ENCODE peak calls at places on chromosomes 4 and X, in six cellular contexts. V is fibroblast of lung, J is endodermal cell, E is OCI-LY7, K is mucosa of descending colon, F is adrenal gland. X is an unnamed sample.

GRCh38 chrX:9122504-9123245 is 88.7 kb upstream of the FAM9B start:
- DNase-seq in E (no peak), K (no peak), J (no peak), F (no peak), V (peak), X (peak)

GRCh38 chrX:72001471-72001870 is 90.8 kb downstream of the NHSL2 start:
- DNase-seq in V (no peak), F (no peak), K (no peak), E (no peak), J (peak), X (no peak)

GRCh38 chr4:68361146-68361589 is 11.3 kb upstream of the YTHDC1 start:
- DNase-seq in F (no peak), K (no peak), E (no peak), V (peak), J (no peak), X (peak)

GRCh38 chr4:87718221-87718620 is 68.1 kb downstream of the DMP1 start:
- DNase-seq in V (no peak), E (no peak), K (no peak), J (no peak), F (no peak), X (no peak)

GRCh38 chr4:149029056-149029651 is 586.9 kb upstream of the NR3C2 start:
- DNase-seq in K (peak), J (no peak), V (no peak), F (no peak), E (peak), X (no peak)

GRCh38 chrX:129755779-129756650 is 17.2 kb downstream of the XPNPEP2 start:
- DNase-seq in V (no peak), F (no peak), J (peak), E (peak), K (no peak), X (no peak)

GRCh38 chr4:108029321-108029720 is 39.6 kb downstream of the HADH start:
- DNase-seq in J (no peak), K (no peak), E (peak), V (no peak), F (no peak), X (peak)

GRCh38 chr4:23219779-23220408 is 527.2 kb downstream of the GBA3 start:
- DNase-seq in K (no peak), J (no peak), V (no peak), E (no peak), F (no peak), X (no peak)

GRCh38 chr4:3791910-3792542 is 25.8 kb downstream of the ADRA2C start:
- DNase-seq in F (peak), J (peak), K (peak), V (no peak), E (peak), X (peak)

GRCh38 chr4:79325864-79326328 is at the start of gene NAA11:
- DNase-seq in K (no peak), E (no peak), F (no peak), V (no peak), J (no peak), X (no peak)

GRCh38 chrX:29852767-29853166 is 362.6 kb upstream of the MAGEB2 start:
- DNase-seq in V (peak), J (no peak), F (no peak), E (no peak), K (no peak), X (peak)

GRCh38 chr4:173211838-173212237 is 43.2 kb downstream of the GALNT7 start:
- DNase-seq in V (peak), J (no peak), F (no peak), K (no peak), E (no peak), X (peak)

DNA sequence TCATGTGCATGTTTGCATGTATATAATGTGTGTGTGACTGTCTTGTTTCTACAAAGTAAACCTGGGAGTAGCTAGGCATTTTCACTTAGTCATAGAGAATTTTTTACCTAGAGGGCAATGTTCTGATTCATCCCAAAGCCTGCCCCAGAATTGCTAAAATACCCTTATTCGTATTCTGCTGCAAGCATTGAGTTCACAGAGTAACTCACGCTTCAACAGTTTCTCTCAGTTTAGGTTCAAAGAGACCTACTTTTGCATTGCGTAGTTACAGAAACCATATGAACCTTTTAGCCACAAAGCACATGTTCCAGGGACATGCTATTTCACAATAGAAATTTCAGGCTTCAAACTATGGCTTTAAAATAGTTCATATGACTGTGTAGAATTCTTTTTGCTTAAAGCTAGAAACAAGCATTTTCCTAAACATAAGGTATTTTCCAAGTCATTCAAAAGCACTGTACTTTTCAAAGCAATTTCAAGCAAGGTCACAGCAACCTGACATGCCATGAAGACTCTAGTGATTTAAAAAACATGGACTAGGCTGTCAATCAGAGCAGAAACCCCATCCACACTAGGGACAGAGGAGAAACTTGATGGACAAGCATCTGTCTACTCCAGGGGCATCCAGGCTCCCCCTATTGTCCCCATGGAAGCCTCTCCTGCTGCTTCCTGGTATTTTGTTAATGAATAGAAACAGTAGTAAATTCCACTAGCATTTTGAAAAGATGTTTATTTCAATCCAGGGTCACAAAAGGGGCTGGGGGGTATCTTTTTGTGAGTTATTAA is 81.5 kb upstream of the MAPK10 start:
- DNase-seq in V (peak), J (no peak), F (no peak), K (no peak), E (no peak), X (peak)
- H3K4me3 ChIP-seq in V (no peak), J (no peak), F (no peak), K (no peak), E (no peak), X (no peak)

DNA sequence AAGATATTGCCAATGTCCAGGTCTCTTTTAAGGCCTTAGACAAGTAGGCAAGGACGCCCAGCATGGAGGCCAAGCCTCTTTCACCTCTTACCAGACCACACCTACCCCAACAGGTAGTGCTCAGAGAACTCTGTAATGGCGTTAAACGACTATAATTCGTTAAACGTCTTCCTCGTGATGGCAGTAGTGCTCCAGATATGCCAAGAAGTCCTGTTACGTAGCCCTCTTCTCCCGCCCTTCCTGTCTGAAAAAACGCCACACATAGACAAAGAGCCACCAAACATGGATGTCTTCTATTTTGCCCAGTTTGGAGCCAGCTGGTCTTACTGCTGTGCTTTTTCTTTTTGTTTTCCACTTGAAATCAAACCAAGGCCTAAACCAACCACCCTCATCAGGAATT is 190.7 kb downstream of the OR13H1 start:
- DNase-seq in K (no peak), E (no peak), F (peak), J (no peak), V (no peak), X (no peak)
- TF ChIP-seq CTCF in K (no peak), E (no peak), F (peak), J (no peak), V (no peak), X (no peak)

GRCh38 chr4:153577053-153577452 is 107.0 kb upstream of the TLR2 start:
- DNase-seq in F (no peak), K (peak), J (no peak), V (no peak), E (no peak), X (no peak)

GRCh38 chr4:153576443-153576774 is 107.7 kb upstream of the TLR2 start:
- DNase-seq in K (no peak), E (no peak), F (no peak), V (no peak), J (no peak), X (no peak)

GRCh38 chr4:153572609-153573008 is 106.4 kb downstream of the TMEM131L start:
- DNase-seq in J (no peak), K (no peak), E (no peak), F (no peak), V (no peak), X (no peak)

GRCh38 chr4:153573221-153573620 is 107.1 kb downstream of the TMEM131L start:
- DNase-seq in E (no peak), F (no peak), V (no peak), J (no peak), K (no peak), X (no peak)

GRCh38 chr4:153573881-153574807 is 108.0 kb downstream of the TMEM131L start:
- DNase-seq in F (peak), J (no peak), V (peak), K (peak), E (peak), X (peak)
- H3K4me3 ChIP-seq in F (no peak), J (no peak), V (no peak), K (no peak), E (peak), X (no peak)

DNA sequence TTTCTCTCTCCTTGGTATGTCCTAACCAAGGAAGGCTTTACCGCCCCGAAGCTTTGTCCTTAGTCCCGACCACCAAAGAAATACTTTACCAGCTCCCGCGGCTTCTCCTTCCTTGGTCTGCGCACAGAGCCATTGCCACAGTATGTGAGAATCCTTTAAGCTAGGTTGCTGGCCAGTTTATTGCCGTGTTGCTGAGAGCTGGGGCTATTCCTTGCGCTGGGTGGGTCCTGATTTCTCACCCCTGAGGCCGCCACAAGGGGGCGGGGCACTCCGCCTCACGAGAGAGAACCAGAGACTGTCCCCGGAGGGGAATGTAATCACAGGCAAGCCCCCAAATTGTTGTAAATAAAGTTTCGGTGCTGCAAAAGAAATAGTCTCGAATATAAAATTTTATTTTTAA is 331.0 kb upstream of the PCDH10 start:
- DNase-seq in J (peak), V (no peak), E (no peak), F (no peak), K (no peak), X (no peak)
- TF ChIP-seq CTCF in J (peak), V (no peak), E (peak), F (no peak), K (no peak), X (no peak)

GRCh38 chrX:1493877-1494510 is 41.3 kb upstream of the ASMTL start:
- DNase-seq in V (no peak), F (peak), K (no peak), E (peak), J (peak), X (no peak)
- H3K4me3 ChIP-seq in V (no peak), F (no peak), K (no peak), E (peak), J (no peak), X (no peak)

GRCh38 chrX:154019633-154020499 is at the start of gene IRAK1:
- DNase-seq in V (peak), K (peak), F (peak), J (peak), E (peak), X (peak)
- TF ChIP-seq CTCF in V (no peak), K (no peak), F (no peak), J (no peak), E (no peak), X (no peak)

GRCh38 chr4:179029683-179030082 is 1587.4 kb upstream of the AGA start:
- DNase-seq in J (no peak), V (no peak), K (no peak), E (no peak), F (no peak), X (no peak)
- H3K4me3 ChIP-seq in J (no peak), V (no peak), K (no peak), E (no peak), F (no peak), X (no peak)

GRCh38 chr4:85708468-85708867 is 233.5 kb downstream of the ARHGAP24 start:
- DNase-seq in K (no peak), E (no peak), V (no peak), J (no peak), F (no peak), X (no peak)
- TF ChIP-seq CTCF in K (no peak), E (peak), V (no peak), J (peak), F (no peak), X (no peak)

DNA sequence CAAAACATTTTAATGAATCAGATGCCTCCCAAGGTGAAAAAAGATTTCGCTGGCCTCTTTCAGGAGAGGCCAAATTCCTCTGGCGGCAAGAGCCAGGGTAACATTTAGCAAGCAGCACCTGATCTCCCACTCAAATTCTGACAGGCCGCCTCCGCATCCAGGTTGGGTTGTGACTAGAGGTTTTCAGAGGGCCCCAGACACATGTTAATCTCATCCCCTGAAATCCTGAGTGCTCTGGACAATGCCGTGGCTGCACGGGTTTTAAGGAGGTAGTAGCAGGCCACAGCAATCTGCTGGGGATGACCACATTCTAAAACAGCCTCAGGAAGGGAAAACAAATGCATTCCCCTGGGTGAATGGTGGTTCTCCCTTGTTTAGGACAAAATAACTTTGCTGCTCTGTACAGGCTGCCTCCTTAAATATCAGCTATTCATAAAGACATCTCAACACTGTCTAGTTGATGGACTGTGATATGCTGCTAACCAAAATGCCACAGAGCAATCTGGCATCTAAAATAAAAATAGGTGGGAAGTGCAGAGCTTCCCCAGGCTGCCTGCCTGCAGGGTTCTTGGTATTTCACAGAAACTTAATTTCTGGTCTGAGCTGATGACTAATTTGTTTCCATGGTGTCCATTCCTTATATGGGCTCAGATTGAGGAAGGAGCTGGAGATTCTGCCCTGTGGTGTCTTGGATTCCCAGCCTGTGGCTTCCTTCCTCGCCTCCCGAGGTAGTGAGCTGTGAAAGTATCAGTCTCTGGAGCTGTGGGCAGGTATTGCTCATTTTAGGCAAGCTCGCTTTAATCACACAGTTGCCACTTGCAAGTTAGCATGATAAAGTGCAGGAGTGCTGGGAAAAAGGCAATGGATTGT is 202.1 kb downstream of the DCLK2 start:
- DNase-seq in E (no peak), V (peak), F (no peak), K (no peak), J (peak), X (peak)
- H3K4me3 ChIP-seq in E (no peak), V (no peak), F (no peak), K (no peak), J (no peak), X (no peak)

GRCh38 chr4:153166971-153167501 is 37.2 kb upstream of the TRIM2 start:
- DNase-seq in V (peak), E (no peak), K (no peak), J (no peak), F (no peak), X (peak)
- TF ChIP-seq CTCF in V (no peak), E (no peak), K (no peak), J (no peak), F (no peak), X (no peak)

X was measured in choroid plexus epithelial cell.